ENCODE peak calls at places on chromosomes 5 and 9, in eight cellular contexts. E, M, J, L, A, U, G and P are unnamed samples.

GRCh38 chr9:20256284-20256948 is 365.9 kb downstream of the MLLT3 start:
- DNase-seq in A (no peak), G (no peak), E (no peak), J (no peak), U (no peak), L (no peak), M (no peak), P (no peak)

GRCh38 chr9:137366891-137367381 is 56.0 kb downstream of the EXD3 start:
- DNase-seq in A (no peak), G (no peak), J (no peak), E (no peak), M (peak; percentile 6), L (no peak), U (no peak), P (no peak)

GRCh38 chr5:80877592-80877991 is 82.6 kb upstream of the RASGRF2 start:
- DNase-seq in J (no peak), E (no peak), U (no peak), M (no peak), L (no peak), A (no peak), G (no peak), P (no peak)

GRCh38 chr5:154977409-154977808 is 36.1 kb upstream of the KIF4B start:
- DNase-seq in E (no peak), G (no peak), A (no peak), U (no peak), M (no peak), L (no peak), J (no peak), P (no peak)

GRCh38 chr5:131932235-131932634 is 13.2 kb downstream of the MEIKIN start:
- DNase-seq in E (no peak), J (no peak), L (no peak), A (no peak), M (no peak), G (no peak), U (no peak), P (no peak)

GRCh38 chr5:14908195-14908594 is 36.6 kb upstream of the ANKH start:
- DNase-seq in E (no peak), J (no peak), L (no peak), A (no peak), U (no peak), G (no peak), M (no peak), P (no peak)

GRCh38 chr9:18478517-18479361 is 4.8 kb downstream of the ADAMTSL1 start:
- DNase-seq in G (no peak), U (no peak), M (no peak), L (no peak), J (no peak), A (no peak), E (peak; percentile 12), P (no peak)

GRCh38 chr9:127175764-127176163 is 53.3 kb upstream of the ANGPTL2 start:
- DNase-seq in M (peak; percentile 6), E (no peak), J (no peak), G (no peak), U (no peak), L (no peak), A (no peak), P (no peak)

GRCh38 chr5:73515232-73515631 is 17.0 kb downstream of the BTF3 start:
- DNase-seq in U (peak; percentile 68), G (no peak), L (no peak), A (no peak), J (no peak), M (no peak), E (no peak), P (no peak)

GRCh38 chr5:115685966-115686691 is 60.3 kb upstream of the TMED7 start:
- DNase-seq in E (no peak), J (no peak), M (peak; percentile 11), G (no peak), L (no peak), A (no peak), U (peak; percentile 39), P (no peak)

GRCh38 chr9:121199921-121200320 is 1.7 kb downstream of the RAB14 start:
- DNase-seq in U (no peak), A (no peak), L (no peak), J (no peak), E (no peak), G (no peak), M (no peak), P (no peak)

GRCh38 chr9:78011037-78011436 is 20.6 kb downstream of the GNAQ start:
- DNase-seq in J (peak; percentile 85), M (no peak), A (no peak), U (no peak), L (no peak), G (no peak), E (no peak), P (no peak)

GRCh38 chr9:130906727-130907416 is 10.3 kb upstream of the QRFP start:
- DNase-seq in J (no peak), G (no peak), E (no peak), M (no peak), A (no peak), L (no peak), U (no peak), P (no peak)

GRCh38 chr5:125140855-125141254 is 394.4 kb upstream of the ZNF608 start:
- DNase-seq in U (no peak), J (no peak), G (no peak), E (no peak), A (no peak), M (no peak), L (no peak), P (no peak)

GRCh38 chr9:127966416-127967150 is 14.2 kb downstream of the EEIG1 start:
- DNase-seq in A (no peak), E (no peak), M (peak; percentile 17), U (peak; percentile 75), L (no peak), G (no peak), J (no peak), P (peak; percentile 41)

GRCh38 chr5:133273661-133274596 is 222.1 kb downstream of the HSPA4 start:
- DNase-seq in G (no peak), U (no peak), J (no peak), E (no peak), M (no peak), L (no peak), A (no peak), P (no peak)

GRCh38 chr9:133135193-133135745 is 14.2 kb upstream of the RALGDS start:
- DNase-seq in E (peak; percentile 38), L (no peak), U (peak; percentile 84), M (peak; percentile 95), J (no peak), G (peak; percentile 58), A (peak; percentile 73), P (no peak)

GRCh38 chr5:77282337-77283027 is 72.0 kb downstream of the PDE8B start:
- DNase-seq in E (no peak), L (no peak), M (no peak), G (no peak), U (peak; percentile 28), J (no peak), A (no peak), P (no peak)

GRCh38 chr5:424259-425110 is 18.5 kb upstream of the EXOC3 start:
- DNase-seq in J (peak; percentile 39), G (no peak), L (no peak), E (no peak), M (no peak), U (no peak), A (no peak), P (peak; percentile 88)

GRCh38 chr5:151685749-151686672 is 704 bp downstream of the SPARC start:
- DNase-seq in A (no peak), J (no peak), M (peak; percentile 31), L (no peak), G (no peak), U (no peak), E (no peak), P (no peak)

GRCh38 chr5:154394328-154394727 is 51.5 kb upstream of the SAP30L start:
- DNase-seq in L (no peak), A (no peak), M (no peak), J (no peak), U (no peak), G (no peak), E (no peak), P (peak; percentile 88)

GRCh38 chr9:72268961-72269360 is 96.0 kb downstream of the ZFAND5 start:
- DNase-seq in J (no peak), U (no peak), G (no peak), M (no peak), L (no peak), A (no peak), E (no peak), P (no peak)

GRCh38 chr5:173051746-173052145 is 4.4 kb upstream of the CREBRF start:
- DNase-seq in E (no peak), M (no peak), A (no peak), J (no peak), U (no peak), G (no peak), L (no peak), P (no peak)

GRCh38 chr9:114035221-114035844 is 42.8 kb downstream of the AMBP start:
- DNase-seq in J (no peak), M (peak; percentile 50), E (peak; percentile 21), U (peak; percentile 2), G (no peak), L (no peak), A (no peak), P (no peak)

GRCh38 chr9:116337015-116337414 is 183.4 kb downstream of the PAPPA start:
- DNase-seq in M (no peak), A (no peak), J (no peak), L (no peak), G (no peak), E (no peak), U (no peak), P (no peak)

GRCh38 chr9:104746798-104747197 is 685 bp upstream of the NIPSNAP3A start:
- DNase-seq in G (no peak), A (no peak), J (no peak), U (no peak), E (no peak), M (no peak), L (no peak), P (no peak)

GRCh38 chr9:752681-753200 is 88.8 kb upstream of the DMRT1 start:
- DNase-seq in M (no peak), L (no peak), A (no peak), E (no peak), U (no peak), G (no peak), J (no peak), P (no peak)

GRCh38 chr5:141908796-141909195 is 14.9 kb upstream of the DELE1 start:
- DNase-seq in L (no peak), J (no peak), A (no peak), E (no peak), U (no peak), M (no peak), G (no peak), P (no peak)

GRCh38 chr9:6305954-6306563 is 22.1 kb upstream of the TPD52L3 start:
- DNase-seq in A (no peak), G (no peak), M (no peak), U (no peak), L (no peak), J (peak; percentile 40), E (no peak), P (peak; percentile 32)